ENCODE peak calls at places on chromosomes 12 and 14, in six cellular contexts. W is aorta; O is SJSA1; M is pancreas; I is CD4-positive, CD25-positive, alpha-beta regulatory T cell; L is psoas muscle. C is an unnamed sample.

GRCh38 chr14:64137657-64138290 is 156.4 kb downstream of the ESR2 start:
- DNase-seq in W (no peak), O (no peak), M (peak; percentile 28), I (no peak), L (no peak), C (no peak)

GRCh38 chr14:39228509-39229221 is 5.0 kb upstream of the MIA2 start:
- DNase-seq in W (no peak), O (no peak), M (no peak), I (no peak), L (no peak), C (no peak)

GRCh38 chr12:67704071-67704470 is 55.5 kb downstream of the DYRK2 start:
- DNase-seq in W (no peak), O (no peak), M (no peak), I (no peak), L (no peak), C (no peak)

GRCh38 chr14:76500011-76500410 is 124.1 kb downstream of the ESRRB start:
- DNase-seq in W (peak; percentile 37), O (peak; percentile 74), M (no peak), I (no peak), L (no peak), C (no peak)

GRCh38 chr12:125861299-125862281 is 796.4 kb downstream of the AACS start:
- DNase-seq in W (peak; percentile 87), O (no peak), M (peak; percentile 91), I (no peak), L (peak; percentile 56), C (peak; percentile 78)

GRCh38 chr14:94132285-94132887 is 3.0 kb upstream of the IFI27L2 start:
- DNase-seq in W (no peak), O (no peak), M (no peak), I (peak; percentile 84), L (no peak), C (peak; percentile 59)

GRCh38 chr12:66144796-66145754 is 14.5 kb upstream of the LLPH start:
- DNase-seq in W (no peak), O (no peak), M (peak; percentile 32), I (peak; percentile 49), L (no peak), C (peak; percentile 72)

GRCh38 chr12:6461401-6462233 is 8.9 kb downstream of the VAMP1 start:
- DNase-seq in W (peak; percentile 70), O (no peak), M (peak; percentile 64), I (peak; percentile 96), L (no peak), C (peak; percentile 54)

GRCh38 chr14:64569108-64570045 is 19.6 kb downstream of the PPP1R36 start:
- DNase-seq in W (peak; percentile 83), O (peak; percentile 64), M (no peak), I (no peak), L (peak; percentile 55), C (peak; percentile 11)

GRCh38 chr14:68168460-68169109 is 349.0 kb downstream of the RAD51B start:
- DNase-seq in W (no peak), O (no peak), M (no peak), I (no peak), L (no peak), C (no peak)
- H3K27ac ChIP-seq in W (no peak overlapping the region), O (no peak overlapping the region), M (no peak overlapping the region), I (no peak overlapping the region), L (no peak overlapping the region), C (no peak overlapping the region)

GRCh38 chr12:120361506-120362208 is 7.3 kb downstream of the MSI1 start:
- DNase-seq in W (peak; percentile 82), O (no peak), M (no peak), I (peak; percentile 19), L (peak; percentile 53), C (no peak)
- H3K27ac ChIP-seq in W (no peak overlapping the region), O (no peak overlapping the region), M (no peak overlapping the region), I (no peak overlapping the region), L (no peak overlapping the region), C (no peak overlapping the region)

GRCh38 chr14:25908707-25909106 is 689.1 kb downstream of the NOVA1 start:
- DNase-seq in W (no peak), O (no peak), M (no peak), I (no peak), L (no peak), C (no peak)
- H3K27ac ChIP-seq in W (no peak overlapping the region), O (no peak overlapping the region), M (no peak overlapping the region), I (no peak overlapping the region), L (no peak overlapping the region), C (no peak overlapping the region)

GRCh38 chr12:75209782-75210138 is at the start of gene KCNC2:
- DNase-seq in W (no peak), O (no peak), M (no peak), I (no peak), L (no peak), C (no peak)

GRCh38 chr12:75208851-75209781 is 523 bp downstream of the KCNC2 start:
- DNase-seq in W (peak; percentile 66), O (no peak), M (peak; percentile 22), I (no peak), L (peak; percentile 11), C (no peak)

GRCh38 chr12:75207338-75208083 is 2.1 kb downstream of the KCNC2 start:
- DNase-seq in W (peak; percentile 73), O (no peak), M (no peak), I (no peak), L (no peak), C (no peak)

GRCh38 chr12:75205556-75205955 is 4.1 kb downstream of the KCNC2 start:
- DNase-seq in W (no peak), O (no peak), M (no peak), I (no peak), L (no peak), C (no peak)
- H3K27ac ChIP-seq in W (no peak overlapping the region), O (no peak overlapping the region), M (no peak overlapping the region), I (no peak overlapping the region), L (no peak overlapping the region), C (no peak overlapping the region)

GRCh38 chr14:34081576-34082136 is 130.8 kb upstream of the EGLN3 start:
- DNase-seq in W (no peak), O (no peak), M (peak; percentile 39), I (no peak), L (no peak), C (no peak)
- H3K27ac ChIP-seq in W (peak overlapping the region; percentile 57), O (peak overlapping the region; percentile 31), M (no peak overlapping the region), I (no peak overlapping the region), L (peak overlapping the region; percentile 99), C (no peak overlapping the region)